ENCODE peak calls at places on chromosome 16, in six cellular contexts. K, Z, D, S, G and A are unnamed samples.
A peak's percentile ranks its signal among the peaks of the same experiment; 100 is the strongest.

GRCh38 chr16:30096862-30097563 is 1.0 kb upstream of the YPEL3 start:
- DNase-seq in K (peak; percentile 31), Z (peak; percentile 95), D (no peak), S (no peak), G (no peak), A (no peak)

GRCh38 chr16:14194706-14195105 is 123.6 kb downstream of the MRTFB start:
- DNase-seq in K (no peak), Z (no peak), D (no peak), S (no peak), G (no peak), A (no peak)

GRCh38 chr16:28537076-28537475 is 1.7 kb downstream of the NUPR1 start:
- DNase-seq in K (no peak), Z (no peak), D (no peak), S (no peak), G (no peak), A (no peak)

GRCh38 chr16:1225051-1225451 is at the start of gene TPSG1:
- DNase-seq in K (no peak), Z (no peak), D (no peak), S (no peak), G (no peak), A (peak; percentile 68)

GRCh38 chr16:67667817-67668494 is 1.3 kb downstream of the C16orf86 start:
- DNase-seq in K (peak; percentile 82), Z (peak; percentile 93), D (peak; percentile 86), S (peak; percentile 82), G (peak; percentile 95), A (peak; percentile 92)

GRCh38 chr16:67632415-67633172 is 12.3 kb upstream of the CARMIL2 start:
- DNase-seq in K (no peak), Z (no peak), D (no peak), S (peak; percentile 57), G (peak; percentile 33), A (no peak)

GRCh38 chr16:56513972-56514371 is 5.9 kb downstream of the BBS2 start:
- DNase-seq in K (peak; percentile 53), Z (peak; percentile 62), D (no peak), S (no peak), G (no peak), A (peak; percentile 33)

GRCh38 chr16:85712841-85713240 is 24.1 kb upstream of the GINS2 start:
- DNase-seq in K (no peak), Z (no peak), D (no peak), S (no peak), G (no peak), A (no peak)

GRCh38 chr16:84715854-84716253 is 16.1 kb downstream of the USP10 start:
- DNase-seq in K (no peak), Z (no peak), D (no peak), S (no peak), G (no peak), A (no peak)

GRCh38 chr16:23682181-23682580 is 3.5 kb downstream of the PLK1 start:
- DNase-seq in K (no peak), Z (no peak), D (no peak), S (no peak), G (no peak), A (no peak)

GRCh38 chr16:8848939-8849391 is 19.8 kb downstream of the CARHSP1 start:
- DNase-seq in K (no peak), Z (no peak), D (no peak), S (no peak), G (peak; percentile 63), A (peak; percentile 38)

GRCh38 chr16:83538707-83539106 is 269.1 kb upstream of the HSBP1 start:
- DNase-seq in K (no peak), Z (no peak), D (no peak), S (no peak), G (no peak), A (no peak)

GRCh38 chr16:7185689-7186088 is 147.0 kb upstream of the RBFOX1 start:
- DNase-seq in K (no peak), Z (no peak), D (no peak), S (no peak), G (no peak), A (no peak)

GRCh38 chr16:14497245-14498082 is 132.6 kb downstream of the PARN start:
- DNase-seq in K (no peak), Z (peak; percentile 41), D (no peak), S (no peak), G (no peak), A (no peak)

GRCh38 chr16:85445779-85446222 is 167.3 kb upstream of the GSE1 start:
- DNase-seq in K (no peak), Z (no peak), D (no peak), S (no peak), G (peak; percentile 84), A (no peak)

GRCh38 chr16:19913306-19913717 is 28.7 kb upstream of the GPRC5B start:
- DNase-seq in K (no peak), Z (no peak), D (no peak), S (no peak), G (no peak), A (no peak)

GRCh38 chr16:841455-842060 is 41.0 kb upstream of the GNG13 start:
- DNase-seq in K (no peak), Z (no peak), D (no peak), S (no peak), G (no peak), A (no peak)

GRCh38 chr16:20313741-20314140 is 13.6 kb downstream of the GP2 start:
- DNase-seq in K (no peak), Z (no peak), D (no peak), S (no peak), G (no peak), A (peak; percentile 71)

GRCh38 chr16:10929853-10930754 is 12.2 kb downstream of the DEXI start:
- DNase-seq in K (no peak), Z (no peak), D (no peak), S (no peak), G (no peak), A (no peak)

GRCh38 chr16:10931977-10932632 is 10.2 kb downstream of the DEXI start:
- DNase-seq in K (no peak), Z (no peak), D (no peak), S (no peak), G (no peak), A (no peak)

GRCh38 chr16:10930755-10931093 is 11.5 kb downstream of the DEXI start:
- DNase-seq in K (no peak), Z (no peak), D (no peak), S (no peak), G (no peak), A (no peak)

GRCh38 chr16:10932959-10933710 is 9.1 kb downstream of the DEXI start:
- DNase-seq in K (no peak), Z (no peak), D (no peak), S (no peak), G (no peak), A (no peak)

DNA sequence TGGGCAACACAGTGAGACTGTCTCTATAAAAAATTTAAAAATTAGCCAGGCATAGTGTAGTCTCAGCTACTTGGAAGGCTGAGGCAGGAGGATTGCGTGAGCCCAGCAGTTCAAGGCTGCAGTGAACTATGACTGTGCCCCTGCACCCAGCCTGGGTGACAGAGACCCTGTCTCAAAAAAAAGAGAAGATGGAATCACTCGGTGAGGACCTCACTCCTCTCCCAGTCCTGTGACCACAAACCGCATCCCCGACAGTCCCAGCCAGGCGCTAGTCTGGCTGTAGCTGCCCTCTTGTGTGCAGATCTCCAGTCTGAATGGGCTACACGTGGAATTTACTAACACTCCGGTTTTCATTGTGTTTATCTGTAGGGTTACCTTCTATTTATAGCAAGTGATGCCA is 11.1 kb downstream of the DEXI start:
- DNase-seq in K (no peak), Z (no peak), D (no peak), S (no peak), G (no peak), A (no peak)
- H3K4me1 ChIP-seq in K (peaks cover 19% of the 10 kb centered on the region), Z (no peaks in the 10 kb centered on the region), D (peaks cover 21% of the 10 kb centered on the region), S (peaks cover 70% of the 10 kb centered on the region), G (no peaks in the 10 kb centered on the region), A (peaks cover 10% of the 10 kb centered on the region)

DNA sequence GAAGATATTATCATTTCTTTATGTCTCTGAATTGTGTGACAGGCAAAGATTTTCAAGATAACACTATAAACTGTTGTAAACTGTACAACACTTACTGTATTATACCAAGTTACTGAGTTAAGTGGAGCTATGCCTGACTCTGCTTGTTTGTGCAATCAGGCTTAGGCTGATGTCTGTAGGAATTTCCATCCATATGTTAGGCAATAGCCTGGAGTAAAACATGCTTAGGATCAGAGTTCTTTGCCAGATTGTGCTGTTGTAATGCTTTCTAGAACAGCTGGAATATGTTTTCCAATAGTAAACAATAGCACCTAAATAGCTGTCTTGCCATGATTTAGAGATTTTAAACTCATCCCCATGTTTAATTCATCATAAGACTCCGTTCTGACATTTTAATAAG is 1496.7 kb downstream of the CDH11 start:
- DNase-seq in K (no peak), Z (no peak), D (no peak), S (no peak), G (no peak), A (no peak)
- H3K4me3 ChIP-seq in K (no peak overlapping the region), Z (no peak overlapping the region), D (no peak overlapping the region), S (no peak overlapping the region), G (no peak overlapping the region), A (no peak overlapping the region)

DNA sequence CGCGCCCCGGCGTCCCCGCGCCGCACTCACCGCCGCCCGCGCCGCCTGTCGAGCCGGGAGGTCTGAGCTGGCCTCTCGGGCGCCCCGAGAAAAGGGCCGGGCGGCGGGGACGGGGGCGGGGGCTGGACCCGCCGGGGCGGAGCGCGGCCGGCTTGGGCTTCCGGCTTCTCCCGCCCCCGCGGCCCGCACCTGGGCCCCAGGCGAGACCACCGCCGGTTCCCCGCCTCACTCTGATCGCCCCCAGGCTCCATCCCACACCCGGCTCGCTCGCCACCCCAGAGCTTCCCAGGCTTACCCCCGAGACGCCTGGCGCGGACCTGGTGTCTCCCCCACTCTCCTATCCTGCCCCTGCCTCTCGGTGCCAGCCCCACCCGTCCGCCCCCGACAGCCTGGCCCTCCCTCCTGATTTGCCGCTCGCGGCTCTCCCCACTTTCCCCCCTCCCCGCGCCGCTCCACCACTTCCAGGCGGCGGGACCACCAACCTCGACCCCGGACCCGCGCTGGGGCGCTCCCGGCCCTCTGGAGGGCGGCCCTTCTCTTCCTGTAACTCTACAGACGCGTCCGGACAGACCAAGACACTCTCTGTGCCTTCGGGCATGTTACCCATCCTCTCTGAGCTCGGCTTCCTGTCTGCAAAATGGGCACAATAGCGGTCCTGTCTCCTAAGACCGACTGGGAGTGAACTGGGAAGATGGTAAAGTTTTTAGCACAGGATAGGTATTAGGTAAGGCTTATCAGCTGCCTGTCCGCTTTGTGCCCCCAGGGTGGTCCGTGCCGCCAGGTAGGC is at the start of gene LITAF:
- DNase-seq in K (peak; percentile 50), Z (peak; percentile 83), D (peak; percentile 57), S (peak; percentile 71), G (peak; percentile 81), A (peak; percentile 61)
- H3K4me1 ChIP-seq in K (peaks cover 47% of the 10 kb centered on the region), Z (no peaks in the 10 kb centered on the region), D (peaks cover 5% of the 10 kb centered on the region), S (peaks cover 51% of the 10 kb centered on the region), G (no peaks in the 10 kb centered on the region), A (no peaks in the 10 kb centered on the region)

DNA sequence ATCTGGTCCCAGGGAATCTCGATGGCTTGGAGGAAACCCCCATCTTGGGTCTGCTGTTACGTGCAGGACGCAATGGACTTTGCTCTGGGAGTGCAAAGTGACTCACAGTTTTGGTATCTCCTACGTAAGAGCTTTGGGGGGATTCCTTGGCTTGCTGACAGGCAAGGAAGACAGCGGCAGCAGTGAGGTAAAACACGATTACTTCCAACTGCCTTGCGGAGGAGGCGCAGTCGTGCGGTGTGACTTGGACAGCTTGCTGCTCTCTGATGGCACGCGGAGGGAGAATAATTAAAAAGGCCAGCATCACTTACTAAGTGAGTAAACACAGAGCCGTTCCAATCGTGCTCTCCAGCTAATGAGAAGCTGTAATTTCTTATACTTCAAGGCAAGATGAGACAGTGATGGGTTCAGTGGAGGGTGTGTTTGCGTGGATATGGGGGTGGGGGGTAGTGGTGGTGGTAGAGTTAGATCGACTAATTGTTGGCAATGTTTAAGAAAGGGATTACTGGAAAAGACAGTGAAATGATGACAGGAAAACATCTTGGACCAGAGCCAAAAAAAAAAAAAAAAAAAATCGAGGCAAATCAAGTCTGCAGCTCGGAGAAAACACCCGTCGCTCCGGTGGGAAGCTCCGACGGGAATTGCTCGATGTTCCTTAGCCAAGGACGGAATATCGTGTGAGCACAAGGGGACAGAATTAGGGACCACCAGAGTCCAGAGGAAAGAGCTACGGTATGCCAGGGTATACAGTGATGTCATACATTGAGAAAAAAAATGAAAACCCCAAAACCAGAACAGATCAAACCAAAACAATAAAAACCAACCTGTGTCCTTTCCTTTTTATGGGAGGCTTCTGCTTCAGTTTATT is 184.9 kb upstream of the ZFHX3 start:
- DNase-seq in K (no peak), Z (peak; percentile 63), D (no peak), S (peak; percentile 16), G (peak; percentile 84), A (no peak)
- H3K4me3 ChIP-seq in K (no peak overlapping the region), Z (no peak overlapping the region), D (no peak overlapping the region), S (peak overlapping the region; percentile 54), G (peak overlapping the region; percentile 27), A (peak overlapping the region; percentile 11)